ENCODE peak calls at places on chromosomes 7 and 10, in four cellular contexts. One of them, this sample, is unnamed.

GRCh38 chr10:47452495-47453434 is 31.1 kb downstream of the ANXA8 start:
- DNase-seq in ELF-1: peak
- DNase-seq in HFF-Myc: no peak
- DNase-seq in stimulated activated CD8-positive, alpha-beta memory T cell treated with anti-CD3 and anti-CD28 coated beads, Interleukin-7, amount 100 ng/mL, for 24 hours: no peak
- DNase-seq in this sample: no peak

GRCh38 chr10:73478636-73479035 is 17.2 kb downstream of the PPP3CB start:
- DNase-seq in ELF-1: no peak
- DNase-seq in HFF-Myc: no peak
- DNase-seq in stimulated activated CD8-positive, alpha-beta memory T cell treated with anti-CD3 and anti-CD28 coated beads, Interleukin-7, amount 100 ng/mL, for 24 hours: no peak
- DNase-seq in this sample: no peak

GRCh38 chr7:12217311-12217710 is 6.2 kb downstream of the TMEM106B start:
- DNase-seq in ELF-1: no peak
- DNase-seq in HFF-Myc: no peak
- DNase-seq in stimulated activated CD8-positive, alpha-beta memory T cell treated with anti-CD3 and anti-CD28 coated beads, Interleukin-7, amount 100 ng/mL, for 24 hours: no peak
- DNase-seq in this sample: no peak

GRCh38 chr10:76324283-76324682 is 892.9 kb downstream of the LRMDA start:
- DNase-seq in ELF-1: no peak
- DNase-seq in HFF-Myc: no peak
- DNase-seq in stimulated activated CD8-positive, alpha-beta memory T cell treated with anti-CD3 and anti-CD28 coated beads, Interleukin-7, amount 100 ng/mL, for 24 hours: no peak
- DNase-seq in this sample: no peak

GRCh38 chr10:86730227-86730626 is 26.2 kb upstream of the BMPR1A start:
- DNase-seq in ELF-1: no peak
- DNase-seq in HFF-Myc: no peak
- DNase-seq in stimulated activated CD8-positive, alpha-beta memory T cell treated with anti-CD3 and anti-CD28 coated beads, Interleukin-7, amount 100 ng/mL, for 24 hours: no peak
- DNase-seq in this sample: no peak

GRCh38 chr7:35793225-35793579 is 7.7 kb upstream of the SEPTIN7 start:
- DNase-seq in ELF-1: peak
- DNase-seq in HFF-Myc: no peak
- DNase-seq in stimulated activated CD8-positive, alpha-beta memory T cell treated with anti-CD3 and anti-CD28 coated beads, Interleukin-7, amount 100 ng/mL, for 24 hours: no peak
- DNase-seq in this sample: no peak

GRCh38 chr10:93980486-93980885 is 13.2 kb upstream of the PLCE1 start:
- DNase-seq in ELF-1: no peak
- DNase-seq in HFF-Myc: no peak
- DNase-seq in stimulated activated CD8-positive, alpha-beta memory T cell treated with anti-CD3 and anti-CD28 coated beads, Interleukin-7, amount 100 ng/mL, for 24 hours: no peak
- DNase-seq in this sample: no peak

GRCh38 chr7:117077658-117078057 is 124.4 kb downstream of the ST7 start:
- DNase-seq in ELF-1: no peak
- DNase-seq in HFF-Myc: no peak
- DNase-seq in stimulated activated CD8-positive, alpha-beta memory T cell treated with anti-CD3 and anti-CD28 coated beads, Interleukin-7, amount 100 ng/mL, for 24 hours: no peak
- DNase-seq in this sample: no peak

GRCh38 chr7:75727881-75728592 is 10.7 kb downstream of the HIP1 start:
- DNase-seq in ELF-1: peak
- DNase-seq in HFF-Myc: no peak
- DNase-seq in stimulated activated CD8-positive, alpha-beta memory T cell treated with anti-CD3 and anti-CD28 coated beads, Interleukin-7, amount 100 ng/mL, for 24 hours: no peak
- DNase-seq in this sample: peak

GRCh38 chr7:128767475-128768110 is 8.0 kb downstream of the OPN1SW start:
- DNase-seq in ELF-1: no peak
- DNase-seq in HFF-Myc: no peak
- DNase-seq in stimulated activated CD8-positive, alpha-beta memory T cell treated with anti-CD3 and anti-CD28 coated beads, Interleukin-7, amount 100 ng/mL, for 24 hours: no peak
- DNase-seq in this sample: no peak

GRCh38 chr10:124705021-124705740 is 39.0 kb downstream of the FAM53B start:
- DNase-seq in ELF-1: peak
- DNase-seq in HFF-Myc: no peak
- DNase-seq in stimulated activated CD8-positive, alpha-beta memory T cell treated with anti-CD3 and anti-CD28 coated beads, Interleukin-7, amount 100 ng/mL, for 24 hours: no peak
- DNase-seq in this sample: no peak

GRCh38 chr10:130434446-130435385 is 298.5 kb downstream of the GLRX3 start:
- DNase-seq in ELF-1: no peak
- DNase-seq in HFF-Myc: no peak
- DNase-seq in stimulated activated CD8-positive, alpha-beta memory T cell treated with anti-CD3 and anti-CD28 coated beads, Interleukin-7, amount 100 ng/mL, for 24 hours: no peak
- DNase-seq in this sample: no peak

GRCh38 chr7:73537051-73537450 is 15.0 kb upstream of the BAZ1B start:
- DNase-seq in ELF-1: no peak
- DNase-seq in HFF-Myc: no peak
- DNase-seq in stimulated activated CD8-positive, alpha-beta memory T cell treated with anti-CD3 and anti-CD28 coated beads, Interleukin-7, amount 100 ng/mL, for 24 hours: no peak
- DNase-seq in this sample: no peak

GRCh38 chr10:14254368-14254767 is 76.4 kb downstream of the FRMD4A start:
- DNase-seq in ELF-1: no peak
- DNase-seq in HFF-Myc: no peak
- DNase-seq in stimulated activated CD8-positive, alpha-beta memory T cell treated with anti-CD3 and anti-CD28 coated beads, Interleukin-7, amount 100 ng/mL, for 24 hours: no peak
- DNase-seq in this sample: no peak

GRCh38 chr7:121475806-121476205 is 79.7 kb upstream of the FAM3C start:
- DNase-seq in ELF-1: no peak
- DNase-seq in HFF-Myc: no peak
- DNase-seq in stimulated activated CD8-positive, alpha-beta memory T cell treated with anti-CD3 and anti-CD28 coated beads, Interleukin-7, amount 100 ng/mL, for 24 hours: no peak
- DNase-seq in this sample: no peak

GRCh38 chr7:9026121-9026520 is 592.7 kb downstream of the NXPH1 start:
- DNase-seq in ELF-1: no peak
- DNase-seq in HFF-Myc: no peak
- DNase-seq in stimulated activated CD8-positive, alpha-beta memory T cell treated with anti-CD3 and anti-CD28 coated beads, Interleukin-7, amount 100 ng/mL, for 24 hours: no peak
- DNase-seq in this sample: no peak

GRCh38 chr10:72665925-72666324 is 26.0 kb upstream of the MCU start:
- DNase-seq in ELF-1: no peak
- DNase-seq in HFF-Myc: no peak
- DNase-seq in stimulated activated CD8-positive, alpha-beta memory T cell treated with anti-CD3 and anti-CD28 coated beads, Interleukin-7, amount 100 ng/mL, for 24 hours: no peak
- DNase-seq in this sample: no peak

GRCh38 chr7:101363734-101364374 is 1.2 kb downstream of the COL26A1 start:
- DNase-seq in ELF-1: peak
- DNase-seq in HFF-Myc: no peak
- DNase-seq in stimulated activated CD8-positive, alpha-beta memory T cell treated with anti-CD3 and anti-CD28 coated beads, Interleukin-7, amount 100 ng/mL, for 24 hours: peak
- DNase-seq in this sample: peak

GRCh38 chr7:139995034-139995915 is 67.5 kb downstream of the PARP12 start:
- DNase-seq in ELF-1: no peak
- DNase-seq in HFF-Myc: no peak
- DNase-seq in stimulated activated CD8-positive, alpha-beta memory T cell treated with anti-CD3 and anti-CD28 coated beads, Interleukin-7, amount 100 ng/mL, for 24 hours: no peak
- DNase-seq in this sample: no peak

GRCh38 chr10:26481914-26482550 is 43.9 kb downstream of the APBB1IP start:
- DNase-seq in ELF-1: no peak
- DNase-seq in HFF-Myc: no peak
- DNase-seq in stimulated activated CD8-positive, alpha-beta memory T cell treated with anti-CD3 and anti-CD28 coated beads, Interleukin-7, amount 100 ng/mL, for 24 hours: no peak
- DNase-seq in this sample: no peak

GRCh38 chr7:158369290-158369689 is 218.3 kb downstream of the PTPRN2 start:
- DNase-seq in ELF-1: no peak
- DNase-seq in HFF-Myc: no peak
- DNase-seq in stimulated activated CD8-positive, alpha-beta memory T cell treated with anti-CD3 and anti-CD28 coated beads, Interleukin-7, amount 100 ng/mL, for 24 hours: no peak
- DNase-seq in this sample: no peak

GRCh38 chr10:125231116-125231812 is 70.9 kb upstream of the CTBP2 start:
- DNase-seq in ELF-1: peak
- DNase-seq in HFF-Myc: peak
- DNase-seq in stimulated activated CD8-positive, alpha-beta memory T cell treated with anti-CD3 and anti-CD28 coated beads, Interleukin-7, amount 100 ng/mL, for 24 hours: no peak
- DNase-seq in this sample: peak

GRCh38 chr7:93015193-93016084 is 102.3 kb downstream of the SAMD9 start:
- DNase-seq in ELF-1: no peak
- DNase-seq in HFF-Myc: no peak
- DNase-seq in stimulated activated CD8-positive, alpha-beta memory T cell treated with anti-CD3 and anti-CD28 coated beads, Interleukin-7, amount 100 ng/mL, for 24 hours: no peak
- DNase-seq in this sample: no peak

GRCh38 chr7:149765399-149766121 is 7.8 kb downstream of the ZNF467 start:
- DNase-seq in ELF-1: no peak
- DNase-seq in HFF-Myc: no peak
- DNase-seq in stimulated activated CD8-positive, alpha-beta memory T cell treated with anti-CD3 and anti-CD28 coated beads, Interleukin-7, amount 100 ng/mL, for 24 hours: no peak
- DNase-seq in this sample: peak

GRCh38 chr10:26318672-26319071 is 102.1 kb downstream of the GAD2 start:
- DNase-seq in ELF-1: no peak
- DNase-seq in HFF-Myc: no peak
- DNase-seq in stimulated activated CD8-positive, alpha-beta memory T cell treated with anti-CD3 and anti-CD28 coated beads, Interleukin-7, amount 100 ng/mL, for 24 hours: no peak
- DNase-seq in this sample: no peak

GRCh38 chr7:10015687-10016086 is 958.0 kb upstream of the PHF14 start:
- DNase-seq in ELF-1: no peak
- DNase-seq in HFF-Myc: no peak
- DNase-seq in stimulated activated CD8-positive, alpha-beta memory T cell treated with anti-CD3 and anti-CD28 coated beads, Interleukin-7, amount 100 ng/mL, for 24 hours: no peak
- DNase-seq in this sample: no peak

GRCh38 chr10:117534321-117535044 is 8.1 kb upstream of the EMX2 start:
- DNase-seq in ELF-1: peak
- DNase-seq in HFF-Myc: no peak
- DNase-seq in stimulated activated CD8-positive, alpha-beta memory T cell treated with anti-CD3 and anti-CD28 coated beads, Interleukin-7, amount 100 ng/mL, for 24 hours: no peak
- DNase-seq in this sample: no peak

GRCh38 chr7:125059861-125060456 is 130.3 kb upstream of the POT1 start:
- DNase-seq in ELF-1: no peak
- DNase-seq in HFF-Myc: no peak
- DNase-seq in stimulated activated CD8-positive, alpha-beta memory T cell treated with anti-CD3 and anti-CD28 coated beads, Interleukin-7, amount 100 ng/mL, for 24 hours: no peak
- DNase-seq in this sample: no peak

GRCh38 chr7:66500087-66500486 is 128.6 kb upstream of the KCTD7 start:
- DNase-seq in ELF-1: no peak
- DNase-seq in HFF-Myc: no peak
- DNase-seq in stimulated activated CD8-positive, alpha-beta memory T cell treated with anti-CD3 and anti-CD28 coated beads, Interleukin-7, amount 100 ng/mL, for 24 hours: no peak
- DNase-seq in this sample: no peak

GRCh38 chr7:18320971-18321567 is 174.5 kb upstream of the HDAC9 start:
- DNase-seq in ELF-1: no peak
- DNase-seq in HFF-Myc: peak
- DNase-seq in stimulated activated CD8-positive, alpha-beta memory T cell treated with anti-CD3 and anti-CD28 coated beads, Interleukin-7, amount 100 ng/mL, for 24 hours: no peak
- DNase-seq in this sample: no peak

GRCh38 chr10:77969029-77969635 is 42.6 kb upstream of the DLG5 start:
- DNase-seq in ELF-1: no peak
- DNase-seq in HFF-Myc: no peak
- DNase-seq in stimulated activated CD8-positive, alpha-beta memory T cell treated with anti-CD3 and anti-CD28 coated beads, Interleukin-7, amount 100 ng/mL, for 24 hours: no peak
- DNase-seq in this sample: no peak

GRCh38 chr10:62130948-62131347 is 137.7 kb downstream of the RTKN2 start:
- DNase-seq in ELF-1: no peak
- DNase-seq in HFF-Myc: peak
- DNase-seq in stimulated activated CD8-positive, alpha-beta memory T cell treated with anti-CD3 and anti-CD28 coated beads, Interleukin-7, amount 100 ng/mL, for 24 hours: no peak
- DNase-seq in this sample: no peak

GRCh38 chr10:50250058-50250854 is 1.1 kb downstream of the ASAH2 start:
- DNase-seq in ELF-1: no peak
- DNase-seq in HFF-Myc: no peak
- DNase-seq in stimulated activated CD8-positive, alpha-beta memory T cell treated with anti-CD3 and anti-CD28 coated beads, Interleukin-7, amount 100 ng/mL, for 24 hours: no peak
- DNase-seq in this sample: no peak

GRCh38 chr7:123367508-123368122 is 166.8 kb downstream of the IQUB start:
- DNase-seq in ELF-1: peak
- DNase-seq in HFF-Myc: peak
- DNase-seq in stimulated activated CD8-positive, alpha-beta memory T cell treated with anti-CD3 and anti-CD28 coated beads, Interleukin-7, amount 100 ng/mL, for 24 hours: no peak
- DNase-seq in this sample: peak

GRCh38 chr7:73746378-73746777 is 7.8 kb upstream of the ABHD11 start:
- DNase-seq in ELF-1: peak
- DNase-seq in HFF-Myc: no peak
- DNase-seq in stimulated activated CD8-positive, alpha-beta memory T cell treated with anti-CD3 and anti-CD28 coated beads, Interleukin-7, amount 100 ng/mL, for 24 hours: no peak
- DNase-seq in this sample: no peak

GRCh38 chr7:113159746-113160339 is 41.5 kb upstream of the SMIM30 start:
- DNase-seq in ELF-1: peak
- DNase-seq in HFF-Myc: peak
- DNase-seq in stimulated activated CD8-positive, alpha-beta memory T cell treated with anti-CD3 and anti-CD28 coated beads, Interleukin-7, amount 100 ng/mL, for 24 hours: no peak
- DNase-seq in this sample: peak

GRCh38 chr10:2782265-2782664 is 285.1 kb upstream of the PFKP start:
- DNase-seq in ELF-1: no peak
- DNase-seq in HFF-Myc: no peak
- DNase-seq in stimulated activated CD8-positive, alpha-beta memory T cell treated with anti-CD3 and anti-CD28 coated beads, Interleukin-7, amount 100 ng/mL, for 24 hours: no peak
- DNase-seq in this sample: no peak

GRCh38 chr7:94400643-94401042 is 5.9 kb downstream of the COL1A2 start:
- DNase-seq in ELF-1: no peak
- DNase-seq in HFF-Myc: no peak
- DNase-seq in stimulated activated CD8-positive, alpha-beta memory T cell treated with anti-CD3 and anti-CD28 coated beads, Interleukin-7, amount 100 ng/mL, for 24 hours: no peak
- DNase-seq in this sample: no peak